ENCODE peak calls at places on chromosomes 12 and 14, in five cellular contexts. D is GM13977, S is cardiac muscle cell, X is thoracic aorta, P is AG04450. J is an unnamed sample.

GRCh38 chr12:91203610-91204009 is 21.0 kb upstream of the DCN start:
- DNase-seq in X (no peak), S (no peak), D (no peak), P (no peak), J (no peak)

GRCh38 chr14:58815046-58815701 is 177.4 kb downstream of the DACT1 start:
- DNase-seq in D (no peak), S (no peak), X (no peak), P (no peak), J (peak)

GRCh38 chr14:89915114-89915878 is 39.2 kb downstream of the EFCAB11 start:
- DNase-seq in D (peak), S (peak), P (no peak), X (no peak), J (peak)

GRCh38 chr14:63134801-63135200 is 69.4 kb upstream of the RHOJ start:
- DNase-seq in S (peak), D (no peak), X (no peak), P (no peak), J (peak)

GRCh38 chr14:37590810-37591139 is 4.3 kb downstream of the FOXA1 start:
- DNase-seq in D (peak), X (no peak), S (no peak), P (no peak), J (no peak)

GRCh38 chr14:71140157-71140556 is 232.9 kb downstream of the PCNX1 start:
- DNase-seq in D (no peak), P (no peak), S (no peak), X (no peak), J (no peak)

GRCh38 chr12:20492251-20492728 is 124.0 kb downstream of the PDE3A start:
- DNase-seq in X (peak), S (no peak), P (no peak), D (no peak), J (peak)

GRCh38 chr12:110010853-110011835 is 11.9 kb downstream of the ANKRD13A start:
- DNase-seq in S (no peak), D (no peak), P (no peak), X (no peak), J (no peak)

GRCh38 chr14:97813556-97813955 is 1016.4 kb downstream of the VRK1 start:
- DNase-seq in X (no peak), S (no peak), D (no peak), P (no peak), J (no peak)

GRCh38 chr12:12181516-12181915 is 85.3 kb downstream of the LRP6 start:
- DNase-seq in D (no peak), P (no peak), S (no peak), X (no peak), J (peak)

GRCh38 chr12:84599539-84599938 is 313.1 kb downstream of the SLC6A15 start:
- DNase-seq in S (no peak), D (no peak), P (no peak), X (no peak), J (peak)

GRCh38 chr14:34211732-34212131 is 250.3 kb downstream of the SPTSSA start:
- DNase-seq in D (no peak), P (no peak), S (no peak), X (no peak), J (peak)

GRCh38 chr14:68268719-68269118 is 449.1 kb downstream of the RAD51B start:
- DNase-seq in D (no peak), S (no peak), P (no peak), X (no peak), J (peak)

GRCh38 chr14:20757963-20758362 is 10.2 kb upstream of the EDDM3B start:
- DNase-seq in D (peak), X (no peak), S (peak), P (no peak), J (no peak)
- TF ChIP-seq CTCF in D (peak), X (no peak), S (no peak), P (no peak), J (no peak)

GRCh38 chr12:87270894-87271293 is 758.3 kb downstream of the C12orf50 start:
- DNase-seq in P (no peak), S (no peak), X (no peak), D (no peak), J (peak)

GRCh38 chr12:87266305-87266704 is 762.9 kb downstream of the C12orf50 start:
- DNase-seq in S (no peak), X (no peak), P (no peak), D (no peak), J (no peak)
- TF ChIP-seq CTCF in S (no peak), X (no peak), P (no peak), D (peak), J (no peak)

GRCh38 chr12:39441963-39442894 is 691 bp downstream of the KIF21A start:
- DNase-seq in S (peak), P (no peak), X (no peak), D (peak), J (peak)

GRCh38 chr12:39440781-39441180 is 2.1 kb downstream of the KIF21A start:
- DNase-seq in P (no peak), X (no peak), D (no peak), S (peak), J (no peak)

GRCh38 chr12:39443704-39444234 is 849 bp upstream of the KIF21A start:
- DNase-seq in S (no peak), P (no peak), X (no peak), D (no peak), J (no peak)

GRCh38 chr12:39441189-39441962 is 1.5 kb downstream of the KIF21A start:
- DNase-seq in X (no peak), S (no peak), P (no peak), D (no peak), J (no peak)

GRCh38 chr12:39442895-39443703 is at the start of gene KIF21A:
- DNase-seq in D (peak), P (peak), X (peak), S (peak), J (peak)
- TF ChIP-seq CTCF in D (peak), P (peak), X (peak), S (peak), J (no peak)

DNA sequence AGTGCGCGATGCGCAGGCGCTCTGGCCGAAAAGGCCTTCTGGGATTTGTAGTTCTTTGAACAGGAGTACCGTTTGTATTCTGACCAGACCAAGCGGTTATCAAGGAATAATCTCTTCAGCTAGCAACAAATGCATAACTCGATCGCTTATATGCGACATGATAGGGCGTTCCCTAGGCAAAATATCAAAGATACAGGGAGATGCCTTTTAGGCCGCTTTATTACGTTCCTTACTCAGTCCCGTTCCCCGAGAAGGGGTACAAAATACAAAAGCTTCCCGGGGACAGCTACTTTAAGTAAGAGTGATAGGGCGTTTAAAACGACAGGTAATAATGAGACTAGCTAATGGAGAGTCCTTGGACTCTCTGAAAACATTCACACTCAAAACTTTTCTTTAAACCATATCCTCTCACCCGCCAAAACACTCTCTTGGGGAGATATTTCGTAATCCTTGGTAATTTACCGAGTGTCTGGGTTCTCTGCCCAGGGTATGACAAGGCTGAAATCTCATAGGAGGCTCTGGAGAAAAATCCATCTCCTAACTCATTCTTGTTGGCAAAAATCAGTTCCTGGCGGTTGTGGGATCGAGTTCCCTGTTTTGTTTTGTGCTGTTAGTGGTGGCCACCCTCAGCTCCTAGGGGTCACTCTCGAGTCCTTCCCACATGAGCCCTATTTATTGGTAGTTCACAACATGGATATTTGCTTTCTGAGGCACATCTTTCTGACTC is 412 bp upstream of the SNW1 start:
- DNase-seq in P (no peak), X (no peak), S (peak), D (no peak), J (peak)
- TF ChIP-seq CTCF in P (peak), X (no peak), S (peak), D (peak), J (peak)

GRCh38 chr12:115456946-115457689 is 773.1 kb upstream of the TBX3 start:
- DNase-seq in S (peak), D (no peak), P (no peak), X (no peak), J (no peak)
- TF ChIP-seq CTCF in S (no peak), D (peak), P (no peak), X (no peak), J (no peak)

GRCh38 chr12:43676183-43676813 is 82.3 kb downstream of the PUS7L start:
- DNase-seq in D (peak), X (no peak), P (no peak), S (no peak), J (no peak)
- TF ChIP-seq CTCF in D (peak), X (no peak), P (peak), S (peak), J (peak)

GRCh38 chr12:499837-500458 is 40.2 kb downstream of the B4GALNT3 start:
- DNase-seq in X (no peak), S (no peak), P (no peak), D (no peak), J (no peak)
- TF ChIP-seq CTCF in X (peak), S (no peak), P (no peak), D (no peak), J (no peak)

GRCh38 chr12:4034926-4035325 is 161.7 kb upstream of the PARP11 start:
- DNase-seq in S (no peak), P (peak), X (no peak), D (no peak), J (no peak)

GRCh38 chr12:4041191-4041885 is 168.1 kb upstream of the PARP11 start:
- DNase-seq in D (no peak), X (no peak), S (no peak), P (no peak), J (no peak)

GRCh38 chr12:4039927-4040326 is 166.7 kb upstream of the PARP11 start:
- DNase-seq in S (no peak), P (no peak), D (no peak), X (no peak), J (no peak)

GRCh38 chr12:4036872-4037271 is 163.7 kb upstream of the PARP11 start:
- DNase-seq in S (no peak), D (no peak), P (no peak), X (no peak), J (no peak)

DNA sequence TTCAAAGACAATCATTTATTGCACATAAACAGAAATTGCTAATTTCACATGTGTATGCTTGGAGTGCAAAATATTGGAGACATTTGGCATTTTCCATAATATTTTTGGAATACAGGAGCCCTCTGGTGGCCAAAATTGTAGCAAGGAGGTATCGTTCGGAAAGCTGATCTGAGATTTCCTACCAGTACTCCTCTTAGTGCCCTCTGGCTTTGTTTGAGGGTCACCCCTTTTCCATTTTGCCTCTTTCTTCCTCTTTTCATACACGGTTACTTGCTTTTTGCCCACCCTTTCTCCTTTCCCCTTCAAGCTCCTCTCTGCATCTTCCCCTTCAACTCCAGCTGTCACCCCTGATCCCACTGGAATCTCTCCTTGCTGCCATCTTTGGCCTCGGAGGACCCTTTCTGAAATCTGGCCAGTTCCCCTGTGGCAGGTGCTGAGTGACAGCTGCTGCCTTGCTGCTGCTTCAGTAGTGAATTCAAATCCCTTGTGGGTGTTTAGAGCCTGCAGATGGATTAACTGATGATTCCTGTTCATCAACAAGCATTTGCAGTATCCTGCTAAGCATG is 164.6 kb upstream of the PARP11 start:
- DNase-seq in S (peak), X (no peak), P (no peak), D (no peak), J (no peak)
- TF ChIP-seq CTCF in S (peak), X (peak), P (peak), D (peak), J (peak)

GRCh38 chr12:39392154-39392925 is 50.6 kb downstream of the KIF21A start:
- DNase-seq in D (no peak), X (no peak), P (no peak), S (no peak), J (no peak)
- TF ChIP-seq CTCF in D (no peak), X (no peak), P (no peak), S (no peak), J (no peak)

J was measured in astrocyte.